ENCODE peak calls at places on chromosomes 12 and 14, in nine cellular contexts. J, K, S, Q, V, M, P, B and Z are unnamed samples.

GRCh38 chr12:125418902-125419564 is 353.8 kb downstream of the AACS start:
- DNase-seq in J (peak; percentile 40), K (no peak), S (no peak), Q (no peak), V (no peak), M (no peak), P (no peak), B (no peak), Z (no peak)

GRCh38 chr14:22837059-22837749 is 819 bp downstream of the MMP14 start:
- DNase-seq in J (no peak), K (peak; percentile 58), S (peak; percentile 73), Q (peak; percentile 61), V (peak; percentile 17), M (peak; percentile 45), P (peak; percentile 67), B (no peak), Z (peak; percentile 67)

GRCh38 chr12:113912761-113913295 is 53.3 kb downstream of the RBM19 start:
- DNase-seq in J (peak; percentile 26), K (peak; percentile 49), S (peak; percentile 45), Q (peak; percentile 83), V (peak; percentile 81), M (peak; percentile 69), P (peak; percentile 79), B (peak; percentile 52), Z (peak; percentile 42)

GRCh38 chr14:21039059-21039422 is 3.1 kb upstream of the RNASE7 start:
- DNase-seq in J (no peak), K (peak; percentile 82), S (peak; percentile 69), Q (peak; percentile 92), V (no peak), M (peak; percentile 63), P (peak; percentile 47), B (no peak), Z (peak; percentile 91)

GRCh38 chr14:94373708-94374107 is 14.7 kb downstream of the SERPINA1 start:
- DNase-seq in J (no peak), K (no peak), S (no peak), Q (peak; percentile 94), V (no peak), M (peak; percentile 99), P (no peak), B (peak; percentile 67), Z (no peak)

GRCh38 chr14:24136684-24137528 is 912 bp downstream of the PSME1 start:
- DNase-seq in J (no peak), K (no peak), S (peak; percentile 40), Q (no peak), V (no peak), M (no peak), P (no peak), B (no peak), Z (no peak)

GRCh38 chr12:122413516-122414404 is 8.7 kb downstream of the CLIP1 start:
- DNase-seq in J (no peak), K (no peak), S (no peak), Q (peak; percentile 28), V (no peak), M (peak; percentile 32), P (peak; percentile 23), B (no peak), Z (no peak)

GRCh38 chr12:1318327-1319031 is 275.9 kb downstream of the FBXL14 start:
- DNase-seq in J (no peak), K (peak; percentile 27), S (peak; percentile 41), Q (peak; percentile 78), V (no peak), M (peak; percentile 44), P (no peak), B (no peak), Z (peak; percentile 44)

GRCh38 chr14:102095231-102095870 is 8.5 kb upstream of the HSP90AA1 start:
- DNase-seq in J (no peak), K (no peak), S (no peak), Q (no peak), V (peak; percentile 23), M (peak; percentile 59), P (no peak), B (no peak), Z (no peak)

GRCh38 chr12:42213954-42214426 is 24.1 kb downstream of the YAF2 start:
- DNase-seq in J (no peak), K (no peak), S (peak; percentile 25), Q (peak; percentile 92), V (no peak), M (peak; percentile 50), P (peak; percentile 24), B (no peak), Z (no peak)

GRCh38 chr12:7190268-7191055 is 976 bp downstream of the PEX5 start:
- DNase-seq in J (no peak), K (peak; percentile 47), S (peak; percentile 6), Q (peak; percentile 11), V (no peak), M (peak; percentile 28), P (no peak), B (no peak), Z (peak; percentile 78)

GRCh38 chr12:47946413-47947107 is 16.8 kb upstream of the TMEM106C start:
- DNase-seq in J (no peak), K (no peak), S (peak; percentile 65), Q (no peak), V (no peak), M (peak; percentile 33), P (no peak), B (no peak), Z (no peak)

GRCh38 chr14:33705521-33705920 is 245.4 kb downstream of the EGLN3 start:
- DNase-seq in J (no peak), K (no peak), S (no peak), Q (no peak), V (no peak), M (no peak), P (no peak), B (no peak), Z (no peak)

GRCh38 chr14:99575043-99576023 is 28.7 kb downstream of the CCDC85C start:
- DNase-seq in J (no peak), K (peak; percentile 58), S (peak; percentile 98), Q (no peak), V (peak; percentile 37), M (no peak), P (no peak), B (no peak), Z (no peak)

GRCh38 chr14:33990790-33991189 is 39.9 kb upstream of the EGLN3 start:
- DNase-seq in J (no peak), K (no peak), S (no peak), Q (no peak), V (no peak), M (no peak), P (no peak), B (no peak), Z (no peak)

GRCh38 chr12:27785882-27786570 is 6.0 kb upstream of the MANSC4 start:
- DNase-seq in J (no peak), K (no peak), S (no peak), Q (peak; percentile 44), V (no peak), M (peak; percentile 53), P (peak; percentile 39), B (no peak), Z (no peak)

GRCh38 chr14:95240859-95241813 is 78.6 kb downstream of the CLMN start:
- DNase-seq in J (no peak), K (no peak), S (no peak), Q (no peak), V (no peak), M (peak; percentile 85), P (no peak), B (no peak), Z (no peak)

GRCh38 chr12:1629338-1630080 is 478 bp downstream of the WNT5B start:
- DNase-seq in J (no peak), K (peak; percentile 37), S (peak; percentile 72), Q (no peak), V (no peak), M (peak; percentile 15), P (no peak), B (no peak), Z (peak; percentile 33)

GRCh38 chr12:20000229-20000869 is 368.0 kb upstream of the PDE3A start:
- DNase-seq in J (no peak), K (no peak), S (no peak), Q (peak; percentile 43), V (no peak), M (no peak), P (peak; percentile 68), B (no peak), Z (no peak)

GRCh38 chr12:20007331-20007730 is 361.0 kb upstream of the PDE3A start:
- DNase-seq in J (no peak), K (no peak), S (no peak), Q (no peak), V (no peak), M (no peak), P (no peak), B (no peak), Z (no peak)

GRCh38 chr12:20003252-20003651 is 365.1 kb upstream of the PDE3A start:
- DNase-seq in J (no peak), K (no peak), S (no peak), Q (no peak), V (no peak), M (no peak), P (no peak), B (no peak), Z (no peak)

GRCh38 chr12:20006856-20007255 is 361.5 kb upstream of the PDE3A start:
- DNase-seq in J (no peak), K (no peak), S (no peak), Q (no peak), V (no peak), M (no peak), P (no peak), B (no peak), Z (no peak)

DNA sequence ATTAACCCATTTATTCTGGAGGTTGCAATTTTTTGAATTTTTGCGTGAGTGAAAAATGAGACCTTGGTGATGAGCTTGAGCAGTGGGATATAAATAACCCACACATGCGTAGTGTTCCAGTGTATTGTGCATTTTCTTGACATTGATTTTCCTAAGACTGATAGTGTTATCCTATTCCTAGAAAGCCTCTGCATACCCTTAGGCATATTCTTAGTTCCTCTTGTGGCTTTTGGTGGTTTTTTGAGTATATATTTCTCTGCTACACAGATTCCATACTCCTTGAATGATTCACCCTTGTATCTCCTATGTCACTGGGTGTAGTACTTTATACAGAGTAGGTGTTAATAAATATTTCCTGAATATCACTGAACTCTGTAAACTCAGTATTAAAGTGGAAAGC is 363.4 kb upstream of the PDE3A start:
- DNase-seq in J (no peak), K (no peak), S (no peak), Q (no peak), V (no peak), M (no peak), P (no peak), B (no peak), Z (no peak)
- H3K4me3 ChIP-seq in J (no peak overlapping the region), K (no peak overlapping the region), S (no peak overlapping the region), Q (no peak overlapping the region), V (no peak overlapping the region), M (no peak overlapping the region), P (no peak overlapping the region), B (no peak overlapping the region), Z (no peak overlapping the region)

GRCh38 chr12:124391340-124392261 is 96.7 kb downstream of the RFLNA start:
- DNase-seq in J (peak; percentile 29), K (peak; percentile 72), S (no peak), Q (no peak), V (no peak), M (peak; percentile 67), P (peak; percentile 42), B (peak; percentile 29), Z (no peak)
- H3K4me3 ChIP-seq in J (peak overlapping the region; percentile 9), K (no peak overlapping the region), S (no peak overlapping the region), Q (no peak overlapping the region), V (no peak overlapping the region), M (no peak overlapping the region), P (no peak overlapping the region), B (peak overlapping the region; percentile 36), Z (no peak overlapping the region)

GRCh38 chr12:24306001-24306400 is 356.5 kb upstream of the SOX5 start:
- DNase-seq in J (no peak), K (no peak), S (no peak), Q (no peak), V (no peak), M (no peak), P (no peak), B (no peak), Z (no peak)
- H3K4me3 ChIP-seq in J (no peak overlapping the region), K (no peak overlapping the region), S (no peak overlapping the region), Q (no peak overlapping the region), V (no peak overlapping the region), M (no peak overlapping the region), P (no peak overlapping the region), B (no peak overlapping the region), Z (no peak overlapping the region)

GRCh38 chr12:46382425-46382973 is 9.9 kb upstream of the SLC38A2 start:
- DNase-seq in J (no peak), K (no peak), S (no peak), Q (no peak), V (no peak), M (no peak), P (no peak), B (no peak), Z (peak; percentile 50)
- H3K4me3 ChIP-seq in J (peak overlapping the region; percentile 74), K (peak overlapping the region; percentile 74), S (peak overlapping the region; percentile 74), Q (peak overlapping the region; percentile 52), V (peak overlapping the region; percentile 65), M (peak overlapping the region; percentile 64), P (peak overlapping the region; percentile 68), B (peak overlapping the region; percentile 68), Z (peak overlapping the region; percentile 56)